ENCODE peak calls at places on chromosome 15, in six cellular contexts. One of them, this sample, is unnamed.

GRCh38 chr15:100849021-100849831 is 30.4 kb upstream of the ALDH1A3 start:
- DNase-seq in NCI-H1092: peak
- DNase-seq in endothelial cell: peak
- DNase-seq in IMR-90: peak
- DNase-seq in NCI-H1694: no peak
- DNase-seq in AG08396: peak
- DNase-seq in this sample: no peak

GRCh38 chr15:87142096-87142495 is 1062.4 kb downstream of the AGBL1 start:
- DNase-seq in NCI-H1092: no peak
- DNase-seq in endothelial cell: no peak
- DNase-seq in IMR-90: no peak
- DNase-seq in NCI-H1694: no peak
- DNase-seq in AG08396: no peak
- DNase-seq in this sample: no peak

GRCh38 chr15:51243774-51244173 is 94.6 kb downstream of the CYP19A1 start:
- DNase-seq in NCI-H1092: no peak
- DNase-seq in endothelial cell: no peak
- DNase-seq in IMR-90: peak
- DNase-seq in NCI-H1694: no peak
- DNase-seq in AG08396: no peak
- DNase-seq in this sample: no peak

GRCh38 chr15:68408971-68409370 is 23.0 kb downstream of the ITGA11 start:
- DNase-seq in NCI-H1092: no peak
- DNase-seq in endothelial cell: no peak
- DNase-seq in IMR-90: no peak
- DNase-seq in NCI-H1694: no peak
- DNase-seq in AG08396: no peak
- DNase-seq in this sample: no peak

GRCh38 chr15:34223904-34224596 is 766 bp upstream of the EMC4 start:
- DNase-seq in NCI-H1092: no peak
- DNase-seq in endothelial cell: no peak
- DNase-seq in IMR-90: peak
- DNase-seq in NCI-H1694: no peak
- DNase-seq in AG08396: no peak
- DNase-seq in this sample: no peak

GRCh38 chr15:74133071-74133702 is 2.8 kb downstream of the ISLR2 start:
- DNase-seq in NCI-H1092: no peak
- DNase-seq in endothelial cell: no peak
- DNase-seq in IMR-90: no peak
- DNase-seq in NCI-H1694: no peak
- DNase-seq in AG08396: no peak
- DNase-seq in this sample: no peak

GRCh38 chr15:76181705-76182107 is 121.9 kb downstream of the TMEM266 start:
- DNase-seq in NCI-H1092: no peak
- DNase-seq in endothelial cell: no peak
- DNase-seq in IMR-90: no peak
- DNase-seq in NCI-H1694: no peak
- DNase-seq in AG08396: no peak
- DNase-seq in this sample: no peak

GRCh38 chr15:32730677-32731654 is 13.2 kb downstream of the GREM1 start:
- DNase-seq in NCI-H1092: no peak
- DNase-seq in endothelial cell: peak
- DNase-seq in IMR-90: no peak
- DNase-seq in NCI-H1694: no peak
- DNase-seq in AG08396: peak
- DNase-seq in this sample: peak

GRCh38 chr15:81524496-81524895 is 150.5 kb upstream of the TMC3 start:
- DNase-seq in NCI-H1092: no peak
- DNase-seq in endothelial cell: no peak
- DNase-seq in IMR-90: no peak
- DNase-seq in NCI-H1694: no peak
- DNase-seq in AG08396: no peak
- DNase-seq in this sample: no peak

GRCh38 chr15:27399236-27399635 is 428.3 kb downstream of the GABRG3 start:
- DNase-seq in NCI-H1092: no peak
- DNase-seq in endothelial cell: no peak
- DNase-seq in IMR-90: no peak
- DNase-seq in NCI-H1694: no peak
- DNase-seq in AG08396: no peak
- DNase-seq in this sample: no peak

GRCh38 chr15:36415643-36416042 is 163.8 kb upstream of the CDIN1 start:
- DNase-seq in NCI-H1092: no peak
- DNase-seq in endothelial cell: no peak
- DNase-seq in IMR-90: peak
- DNase-seq in NCI-H1694: no peak
- DNase-seq in AG08396: peak
- DNase-seq in this sample: no peak

This sample was measured in right lobe of liver.